ENCODE peak calls at places on chromosomes 12 and 14, in six cellular contexts. Z is IMR-90, K is mesenchymal stem cell, O is H9, C is trophoblast cell, W is H1. J is an unnamed sample.

GRCh38 chr14:55191881-55192616 is 664 bp upstream of the DLGAP5 start:
- DNase-seq in Z (no peak), K (no peak), O (no peak), C (peak), W (no peak), J (no peak)

GRCh38 chr14:59275668-59276067 is 87.2 kb downstream of the DAAM1 start:
- DNase-seq in Z (peak), K (peak), O (no peak), C (peak), W (no peak), J (no peak)

GRCh38 chr14:32020882-32021281 is 56.2 kb upstream of the ARHGAP5 start:
- DNase-seq in Z (no peak), K (no peak), O (no peak), C (no peak), W (no peak), J (no peak)

GRCh38 chr12:66763453-66763852 is 84.6 kb upstream of the GRIP1 start:
- DNase-seq in Z (no peak), K (no peak), O (no peak), C (no peak), W (no peak), J (no peak)

GRCh38 chr12:46430340-46430948 is 57.9 kb upstream of the SLC38A2 start:
- DNase-seq in Z (peak), K (peak), O (no peak), C (peak), W (no peak), J (no peak)

GRCh38 chr14:91400696-91401095 is 16.9 kb downstream of the CCDC88C start:
- DNase-seq in Z (peak), K (no peak), O (no peak), C (peak), W (no peak), J (no peak)

GRCh38 chr12:13101854-13102375 is 1.6 kb downstream of the GSG1 start:
- DNase-seq in Z (peak), K (peak), O (no peak), C (peak), W (no peak), J (no peak)

GRCh38 chr12:94761559-94761958 is 111.2 kb upstream of the TMCC3 start:
- DNase-seq in Z (peak), K (peak), O (no peak), C (peak), W (no peak), J (no peak)

GRCh38 chr12:53454710-53455109 is 2.8 kb downstream of the PCBP2 start:
- DNase-seq in Z (no peak), K (no peak), O (no peak), C (no peak), W (no peak), J (no peak)

GRCh38 chr12:20369164-20370000 is 1.0 kb downstream of the PDE3A start:
- DNase-seq in Z (peak), K (peak), O (peak), C (peak), W (peak), J (peak)

GRCh38 chr12:80860206-80860605 is 77.5 kb downstream of the LIN7A start:
- DNase-seq in Z (no peak), K (no peak), O (no peak), C (no peak), W (no peak), J (no peak)
- H2BK5ac ChIP-seq in Z (no peak), K (no peak), O (no peak), C (no peak), W (no peak), J (no peak)

DNA sequence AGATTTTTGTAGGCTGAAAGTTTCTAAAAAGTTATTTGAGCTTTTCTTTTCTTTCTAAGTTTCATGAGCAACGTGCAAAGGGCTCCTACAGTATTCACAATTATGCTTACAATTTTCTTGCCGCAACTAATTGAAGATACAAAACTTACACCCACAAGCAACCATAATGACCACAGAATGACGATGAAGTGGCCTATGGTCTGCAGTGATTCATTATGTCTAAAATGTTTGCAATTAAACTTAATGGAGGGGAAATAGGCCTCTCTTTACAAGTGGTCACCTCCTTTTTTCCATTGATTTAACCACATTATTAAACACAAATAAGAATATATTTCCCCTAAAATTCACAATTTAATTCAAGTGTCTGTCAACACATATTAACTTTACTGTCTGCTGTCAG is 732.6 kb upstream of the FLRT2 start:
- DNase-seq in Z (no peak), K (no peak), O (no peak), C (no peak), W (no peak), J (no peak)
- H4K91ac ChIP-seq in Z (no peak), K (no peak), O (no peak), C (no peak), W (no peak), J (no peak)

GRCh38 chr12:69151254-69151751 is 88.1 kb upstream of the CPSF6 start:
- DNase-seq in Z (no peak), K (peak), O (no peak), C (no peak), W (no peak), J (no peak)

GRCh38 chr12:69161835-69162234 is 77.5 kb upstream of the CPSF6 start:
- DNase-seq in Z (no peak), K (no peak), O (no peak), C (no peak), W (no peak), J (no peak)

GRCh38 chr12:69154585-69155363 is 84.6 kb upstream of the CPSF6 start:
- DNase-seq in Z (peak), K (peak), O (peak), C (peak), W (peak), J (peak)

GRCh38 chr12:69157023-69157655 is 82.2 kb upstream of the CPSF6 start:
- DNase-seq in Z (peak), K (peak), O (peak), C (peak), W (peak), J (peak)
- H3K18ac ChIP-seq in Z (no peak), K (no peak), O (no peak), C (no peak), W (no peak), J (no peak)

GRCh38 chr12:114692558-114693531 is 8.9 kb upstream of the TBX3 start:
- DNase-seq in Z (no peak), K (peak), O (peak), C (no peak), W (peak), J (no peak)
- H2BK5ac ChIP-seq in Z (peak), K (no peak), O (no peak), C (peak), W (no peak), J (no peak)

GRCh38 chr12:113965951-113966797 is at the start of gene RBM19:
- DNase-seq in Z (peak), K (peak), O (peak), C (peak), W (peak), J (peak)
- H4K91ac ChIP-seq in Z (peak), K (no peak), O (no peak), C (peak), W (no peak), J (no peak)

GRCh38 chr12:57430117-57430930 is 519 bp downstream of the R3HDM2 start:
- DNase-seq in Z (peak), K (peak), O (peak), C (peak), W (peak), J (peak)
- H3K18ac ChIP-seq in Z (peak), K (peak), O (peak), C (peak), W (no peak), J (peak)

GRCh38 chr12:62738611-62739010 is 196.3 kb downstream of the PPM1H start:
- DNase-seq in Z (no peak), K (no peak), O (no peak), C (no peak), W (no peak), J (no peak)

GRCh38 chr12:62737615-62738014 is 197.3 kb downstream of the PPM1H start:
- DNase-seq in Z (peak), K (peak), O (no peak), C (no peak), W (no peak), J (no peak)

GRCh38 chr12:62738105-62738504 is 196.8 kb downstream of the PPM1H start:
- DNase-seq in Z (peak), K (no peak), O (no peak), C (no peak), W (no peak), J (no peak)

GRCh38 chr12:62737201-62737600 is 197.7 kb downstream of the PPM1H start:
- DNase-seq in Z (no peak), K (no peak), O (no peak), C (no peak), W (no peak), J (no peak)

GRCh38 chr12:62739266-62739831 is 195.6 kb downstream of the PPM1H start:
- DNase-seq in Z (no peak), K (no peak), O (no peak), C (no peak), W (no peak), J (no peak)
- H2BK5ac ChIP-seq in Z (no peak), K (no peak), O (no peak), C (no peak), W (no peak), J (no peak)

GRCh38 chr14:36950812-36951211 is 221.6 kb downstream of the SLC25A21 start:
- DNase-seq in Z (no peak), K (no peak), O (no peak), C (no peak), W (no peak), J (no peak)
- H4K91ac ChIP-seq in Z (no peak), K (no peak), O (no peak), C (no peak), W (no peak), J (no peak)

GRCh38 chr12:104520242-104520900 is 63.6 kb downstream of the CHST11 start:
- DNase-seq in Z (no peak), K (peak), O (no peak), C (no peak), W (no peak), J (no peak)
- H3K18ac ChIP-seq in Z (no peak), K (no peak), O (no peak), C (peak), W (no peak), J (no peak)

DNA sequence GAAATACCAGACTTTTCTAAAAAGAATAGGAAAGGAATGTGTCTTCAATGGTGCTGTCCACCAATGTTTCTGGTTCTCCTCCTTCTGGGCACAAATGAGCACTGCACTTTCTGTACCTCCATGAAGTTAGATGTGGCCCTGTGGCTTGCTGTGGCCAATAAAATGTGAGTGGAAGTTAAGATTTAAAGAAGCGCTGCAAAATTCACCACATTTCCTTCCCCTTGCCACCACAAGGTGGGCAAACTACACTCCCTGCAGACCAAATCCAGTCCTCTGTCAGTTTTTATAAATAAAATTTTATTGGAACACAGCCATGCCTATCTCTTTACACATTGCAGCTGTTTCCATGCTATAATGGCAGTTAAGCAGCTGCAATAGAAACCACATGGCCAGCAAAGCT is 141.4 kb upstream of the TMPO start:
- DNase-seq in Z (no peak), K (no peak), O (no peak), C (no peak), W (no peak), J (no peak)
- H2BK5ac ChIP-seq in Z (no peak), K (no peak), O (no peak), C (no peak), W (no peak), J (no peak)